ENCODE peak calls at places on chromosomes 11 and 22, in five cellular contexts. J is Daoy, X is thoracic aorta, C is ELR, I is SW 1271. N is an unnamed sample.

GRCh38 chr22:26689553-26690301 is 32.3 kb downstream of the MIAT start:
- DNase-seq in J (no peak), C (no peak), I (no peak), X (no peak), N (no peak)

GRCh38 chr11:721913-722811 is 16.1 kb downstream of the EPS8L2 start:
- DNase-seq in I (no peak), X (no peak), J (no peak), C (no peak), N (no peak)

GRCh38 chr11:72918825-72919224 is 104.6 kb downstream of the ATG16L2 start:
- DNase-seq in X (no peak), C (no peak), I (no peak), J (no peak), N (no peak)

GRCh38 chr11:31813242-31813960 is 2.3 kb upstream of the PAX6 start:
- DNase-seq in C (peak; percentile 42), I (no peak), J (no peak), X (no peak), N (no peak)

GRCh38 chr11:66691311-66691980 is 13.8 kb upstream of the RBM4B start:
- DNase-seq in I (no peak), C (no peak), J (no peak), X (no peak), N (no peak)

GRCh38 chr22:19434829-19435580 is 2.7 kb downstream of the MRPL40 start:
- DNase-seq in I (no peak), C (no peak), J (no peak), X (no peak), N (no peak)

GRCh38 chr11:66012946-66013761 is 1.3 kb downstream of the CST6 start:
- DNase-seq in J (no peak), I (no peak), X (no peak), C (no peak), N (no peak)

GRCh38 chr11:122633219-122633829 is 22.2 kb upstream of the UBASH3B start:
- DNase-seq in I (no peak), X (no peak), J (no peak), C (peak; percentile 81), N (no peak)

GRCh38 chr11:100849009-100849913 is 162.2 kb downstream of the ARHGAP42 start:
- DNase-seq in I (no peak), X (no peak), J (peak; percentile 36), C (peak; percentile 54), N (no peak)

GRCh38 chr11:70573701-70574151 is 175.4 kb downstream of the CTTN start:
- DNase-seq in C (no peak), I (no peak), J (no peak), X (no peak), N (no peak)

N was measured in GOT3.